ENCODE peak calls at places on chromosomes 5 and 9, in five cellular contexts. S is adrenal gland; T is activated CD8-positive, alpha-beta memory T cell treated with anti-CD3 and anti-CD28 coated beads for 48 hours; I is activated T-cell treated with anti-CD3 and anti-CD28 coated beads for 24 hours; F is AG20443. B is an unnamed sample.

GRCh38 chr5:131170540-131171275 is at the start of gene LYRM7:
- DNase-seq in F (peak), S (peak), T (peak), I (peak), B (peak)

GRCh38 chr5:32984851-32985250 is 273.7 kb downstream of the NPR3 start:
- DNase-seq in S (no peak), I (no peak), T (no peak), F (peak), B (no peak)

GRCh38 chr5:155150012-155150411 is 136.5 kb downstream of the KIF4B start:
- DNase-seq in I (no peak), T (no peak), S (no peak), F (no peak), B (no peak)

GRCh38 chr5:65066787-65067506 is 298.2 kb downstream of the CWC27 start:
- DNase-seq in T (no peak), F (no peak), S (no peak), I (no peak), B (no peak)

GRCh38 chr5:61053937-61054336 is 108.3 kb downstream of the SMIM15 start:
- DNase-seq in T (no peak), S (peak), I (no peak), F (no peak), B (no peak)

GRCh38 chr9:130692365-130692764 is 1.2 kb upstream of the EXOSC2 start:
- DNase-seq in I (no peak), T (no peak), S (no peak), F (no peak), B (no peak)

GRCh38 chr9:133122935-133123611 is 2.0 kb upstream of the RALGDS start:
- DNase-seq in S (peak), T (no peak), I (no peak), F (peak), B (no peak)

GRCh38 chr5:54760182-54760935 is 225.0 kb downstream of the ESM1 start:
- DNase-seq in I (no peak), F (peak), S (no peak), T (no peak), B (no peak)

GRCh38 chr5:88279584-88279983 is 10.9 kb upstream of the TMEM161B start:
- DNase-seq in I (no peak), T (no peak), S (no peak), F (no peak), B (no peak)

GRCh38 chr5:79133657-79134451 is 22.2 kb downstream of the BHMT start:
- DNase-seq in I (peak), S (peak), T (peak), F (peak), B (peak)

GRCh38 chr5:141402553-141403328 is at the start of gene PCDHGA9:
- DNase-seq in F (peak), T (no peak), S (no peak), I (no peak), B (no peak)

GRCh38 chr5:127697894-127698600 is 5.1 kb upstream of the CCDC192 start:
- DNase-seq in F (no peak), T (no peak), I (no peak), S (peak), B (no peak)

GRCh38 chr9:5468850-5469249 is 18.5 kb downstream of the CD274 start:
- DNase-seq in I (no peak), F (no peak), S (no peak), T (no peak), B (no peak)

GRCh38 chr5:9515451-9515850 is 30.4 kb downstream of the SEMA5A start:
- DNase-seq in F (no peak), I (no peak), S (no peak), T (no peak), B (no peak)

GRCh38 chr9:135128035-135128670 is 40.7 kb downstream of the OLFM1 start:
- DNase-seq in T (no peak), I (no peak), S (no peak), F (no peak), B (no peak)

GRCh38 chr9:107465467-107466451 is 23.8 kb downstream of the KLF4 start:
- DNase-seq in F (peak), S (peak), I (no peak), T (no peak), B (no peak)

B was measured in HFF-Myc.